ENCODE peak calls at places on chromosomes 5 and 9, in nine cellular contexts. One of them, this sample, is unnamed. For H3K9me3, the result is how much of the 10 kb centered on the place peaks cover.

GRCh38 chr9:76459691-76460635 is 981 bp downstream of the GCNT1 start:
- DNase-seq in PC-3: peak
- DNase-seq in HCT116: peak
- DNase-seq in endothelial cell of umbilical vein: peak
- DNase-seq in A673: peak
- DNase-seq in mammary epithelial cell: peak
- DNase-seq in neural progenitor cell: peak
- DNase-seq in astrocyte: peak
- DNase-seq in K562: peak
- DNase-seq in this sample: peak

GRCh38 chr9:36486454-36486932 is 86.2 kb upstream of the MELK start:
- DNase-seq in astrocyte: no peak
- DNase-seq in mammary epithelial cell: peak
- DNase-seq in endothelial cell of umbilical vein: peak
- DNase-seq in A673: peak
- DNase-seq in neural progenitor cell: peak
- DNase-seq in HCT116: no peak
- DNase-seq in K562: peak
- DNase-seq in PC-3: no peak
- DNase-seq in this sample: no peak

GRCh38 chr5:167294861-167295685 is 996.4 kb upstream of the WWC1 start:
- DNase-seq in HCT116: peak
- DNase-seq in endothelial cell of umbilical vein: peak
- DNase-seq in A673: peak
- DNase-seq in mammary epithelial cell: peak
- DNase-seq in PC-3: peak
- DNase-seq in astrocyte: peak
- DNase-seq in neural progenitor cell: no peak
- DNase-seq in K562: no peak
- DNase-seq in this sample: peak

GRCh38 chr5:7904170-7904569 is 35.2 kb downstream of the MTRR start:
- DNase-seq in K562: no peak
- DNase-seq in PC-3: peak
- DNase-seq in endothelial cell of umbilical vein: peak
- DNase-seq in mammary epithelial cell: peak
- DNase-seq in astrocyte: peak
- DNase-seq in HCT116: no peak
- DNase-seq in A673: peak
- DNase-seq in neural progenitor cell: no peak
- DNase-seq in this sample: peak

GRCh38 chr9:84754461-84754860 is 84.9 kb downstream of the NTRK2 start:
- DNase-seq in neural progenitor cell: no peak
- DNase-seq in A673: no peak
- DNase-seq in astrocyte: peak
- DNase-seq in HCT116: no peak
- DNase-seq in PC-3: no peak
- DNase-seq in endothelial cell of umbilical vein: no peak
- DNase-seq in K562: no peak
- DNase-seq in mammary epithelial cell: no peak
- DNase-seq in this sample: peak

GRCh38 chr9:98074119-98074990 is 17.8 kb downstream of the NANS start:
- DNase-seq in HCT116: no peak
- DNase-seq in neural progenitor cell: peak
- DNase-seq in PC-3: peak
- DNase-seq in astrocyte: no peak
- DNase-seq in mammary epithelial cell: peak
- DNase-seq in endothelial cell of umbilical vein: peak
- DNase-seq in A673: peak
- DNase-seq in K562: peak
- DNase-seq in this sample: peak

GRCh38 chr9:136867917-136868316 is 1.8 kb upstream of the EDF1 start:
- DNase-seq in K562: no peak
- DNase-seq in mammary epithelial cell: no peak
- DNase-seq in astrocyte: no peak
- DNase-seq in neural progenitor cell: no peak
- DNase-seq in HCT116: no peak
- DNase-seq in PC-3: no peak
- DNase-seq in endothelial cell of umbilical vein: no peak
- DNase-seq in A673: no peak
- DNase-seq in this sample: no peak

GRCh38 chr9:99176527-99177013 is 45.2 kb downstream of the ALG2 start:
- DNase-seq in HCT116: no peak
- DNase-seq in endothelial cell of umbilical vein: no peak
- DNase-seq in astrocyte: no peak
- DNase-seq in neural progenitor cell: no peak
- DNase-seq in A673: no peak
- DNase-seq in mammary epithelial cell: no peak
- DNase-seq in K562: no peak
- DNase-seq in PC-3: no peak
- DNase-seq in this sample: no peak

GRCh38 chr5:60262576-60263295 is 369.2 kb upstream of the PDE4D start:
- DNase-seq in neural progenitor cell: peak
- DNase-seq in A673: no peak
- DNase-seq in PC-3: no peak
- DNase-seq in mammary epithelial cell: no peak
- DNase-seq in K562: no peak
- DNase-seq in astrocyte: no peak
- DNase-seq in endothelial cell of umbilical vein: no peak
- DNase-seq in HCT116: no peak
- DNase-seq in this sample: no peak

GRCh38 chr5:99083197-99083596 is 154.4 kb upstream of the CHD1 start:
- DNase-seq in mammary epithelial cell: no peak
- DNase-seq in endothelial cell of umbilical vein: no peak
- DNase-seq in K562: no peak
- DNase-seq in A673: no peak
- DNase-seq in HCT116: no peak
- DNase-seq in neural progenitor cell: peak
- DNase-seq in PC-3: no peak
- DNase-seq in astrocyte: no peak
- DNase-seq in this sample: no peak

DNA sequence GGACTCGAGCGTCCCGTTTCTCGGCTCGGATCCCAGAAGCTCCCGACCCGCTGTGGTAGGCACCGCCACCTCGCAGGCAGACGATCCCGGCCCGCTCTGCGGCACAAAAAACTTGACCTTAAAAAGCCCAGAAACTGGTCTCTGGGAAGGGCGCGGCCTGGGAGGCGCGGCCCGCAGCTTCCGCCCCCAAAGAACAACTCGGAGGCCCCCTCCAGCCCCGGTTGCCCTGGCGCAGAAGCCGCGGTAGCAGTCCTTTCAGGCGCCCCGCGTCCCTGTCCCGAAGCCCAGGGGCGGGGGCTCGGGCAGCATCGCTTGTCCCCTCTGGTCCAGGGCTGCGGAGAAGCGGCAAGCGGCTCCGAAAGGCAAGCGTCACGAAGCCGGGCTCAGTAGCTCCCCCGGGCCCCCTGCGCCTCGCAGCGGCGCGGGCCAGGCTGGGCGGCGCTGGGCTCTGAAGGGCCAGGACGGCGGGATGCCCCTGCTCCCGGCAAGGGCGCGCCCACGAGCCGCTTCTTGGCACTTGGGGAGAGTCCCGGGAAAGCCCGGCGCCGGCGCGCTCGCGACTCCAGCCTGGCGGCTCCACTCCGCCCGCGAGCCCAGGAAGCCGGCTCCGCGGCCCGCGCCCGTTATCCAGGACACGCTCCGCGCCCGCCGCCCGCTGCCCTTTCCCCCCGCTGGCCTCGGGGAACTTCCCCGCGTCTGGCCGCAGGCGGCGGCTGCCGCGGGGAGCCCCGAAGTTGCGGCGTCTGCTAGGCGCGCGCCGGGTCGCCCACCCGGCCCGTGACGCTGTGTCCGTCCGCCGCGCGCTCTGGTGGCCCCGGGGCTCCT is at the start of gene GCNT4:
- DNase-seq in A673: peak
- DNase-seq in PC-3: peak
- DNase-seq in endothelial cell of umbilical vein: peak
- DNase-seq in mammary epithelial cell: peak
- DNase-seq in K562: no peak
- DNase-seq in astrocyte: peak
- DNase-seq in HCT116: no peak
- DNase-seq in neural progenitor cell: peak
- DNase-seq in this sample: peak
- TF ChIP-seq EZH2 in A673: no peak
- TF ChIP-seq EZH2 in PC-3: no peak
- TF ChIP-seq EZH2 in endothelial cell of umbilical vein: no peak
- TF ChIP-seq EZH2 in mammary epithelial cell: no peak
- TF ChIP-seq EZH2 in K562: no peak
- TF ChIP-seq EZH2 in astrocyte: no peak
- TF ChIP-seq EZH2 in HCT116: no peak
- TF ChIP-seq EZH2 in neural progenitor cell: peak
- TF ChIP-seq EZH2 in this sample: no peak

GRCh38 chr5:1973391-1974013 is 90.8 kb upstream of the IRX4 start:
- DNase-seq in mammary epithelial cell: peak
- DNase-seq in astrocyte: no peak
- DNase-seq in neural progenitor cell: peak
- DNase-seq in endothelial cell of umbilical vein: no peak
- DNase-seq in HCT116: peak
- DNase-seq in A673: no peak
- DNase-seq in K562: no peak
- DNase-seq in PC-3: no peak
- DNase-seq in this sample: no peak
- H3K27ac ChIP-seq in mammary epithelial cell: peak
- H3K27ac ChIP-seq in astrocyte: no peak
- H3K27ac ChIP-seq in neural progenitor cell: no peak
- H3K27ac ChIP-seq in endothelial cell of umbilical vein: no peak
- H3K27ac ChIP-seq in HCT116: no peak
- H3K27ac ChIP-seq in A673: no peak
- H3K27ac ChIP-seq in K562: no peak
- H3K27ac ChIP-seq in PC-3: no peak
- H3K27ac ChIP-seq in this sample: no peak

DNA sequence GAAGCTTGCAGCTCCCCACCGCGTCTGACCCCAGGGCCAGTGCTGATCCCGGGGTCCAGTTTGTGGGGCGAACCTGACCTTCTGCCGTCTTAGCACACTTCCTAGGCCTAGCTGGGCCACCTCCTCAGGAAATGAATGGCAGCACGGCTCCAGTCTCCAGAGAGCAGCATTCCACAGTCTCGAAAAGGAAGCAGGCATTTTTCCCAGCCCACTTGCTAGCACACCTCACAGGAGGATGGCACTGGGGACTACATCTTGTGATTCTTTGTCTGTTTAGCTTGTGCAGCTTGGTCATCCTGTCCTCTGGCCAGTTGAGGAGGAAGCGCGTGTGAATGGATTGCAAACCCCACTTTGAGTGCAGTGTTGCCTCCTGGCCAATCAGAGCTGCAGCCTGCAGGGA is 308.0 kb upstream of the IRX2 start:
- DNase-seq in HCT116: no peak
- DNase-seq in neural progenitor cell: no peak
- DNase-seq in PC-3: no peak
- DNase-seq in astrocyte: no peak
- DNase-seq in mammary epithelial cell: no peak
- DNase-seq in K562: no peak
- DNase-seq in endothelial cell of umbilical vein: no peak
- DNase-seq in A673: no peak
- DNase-seq in this sample: no peak
- H3K9me3 ChIP-seq in HCT116: under half
- H3K9me3 ChIP-seq in neural progenitor cell: under half
- H3K9me3 ChIP-seq in PC-3: under half
- H3K9me3 ChIP-seq in astrocyte: under half
- H3K9me3 ChIP-seq in mammary epithelial cell: under half
- H3K9me3 ChIP-seq in K562: under half
- H3K9me3 ChIP-seq in endothelial cell of umbilical vein: under half
- H3K9me3 ChIP-seq in A673: under half
- H3K9me3 ChIP-seq in this sample: under half

GRCh38 chr9:16848189-16848588 is 22.3 kb downstream of the BNC2 start:
- DNase-seq in mammary epithelial cell: no peak
- DNase-seq in astrocyte: no peak
- DNase-seq in endothelial cell of umbilical vein: no peak
- DNase-seq in PC-3: no peak
- DNase-seq in K562: no peak
- DNase-seq in neural progenitor cell: peak
- DNase-seq in A673: no peak
- DNase-seq in HCT116: no peak
- DNase-seq in this sample: no peak

GRCh38 chr9:16846986-16847385 is 23.5 kb downstream of the BNC2 start:
- DNase-seq in astrocyte: no peak
- DNase-seq in HCT116: no peak
- DNase-seq in mammary epithelial cell: no peak
- DNase-seq in A673: no peak
- DNase-seq in endothelial cell of umbilical vein: no peak
- DNase-seq in neural progenitor cell: no peak
- DNase-seq in PC-3: no peak
- DNase-seq in K562: no peak
- DNase-seq in this sample: no peak
- TF ChIP-seq EZH2 in astrocyte: no peak
- TF ChIP-seq EZH2 in HCT116: no peak
- TF ChIP-seq EZH2 in mammary epithelial cell: no peak
- TF ChIP-seq EZH2 in A673: no peak
- TF ChIP-seq EZH2 in endothelial cell of umbilical vein: no peak
- TF ChIP-seq EZH2 in neural progenitor cell: no peak
- TF ChIP-seq EZH2 in PC-3: no peak
- TF ChIP-seq EZH2 in K562: no peak
- TF ChIP-seq EZH2 in this sample: no peak

DNA sequence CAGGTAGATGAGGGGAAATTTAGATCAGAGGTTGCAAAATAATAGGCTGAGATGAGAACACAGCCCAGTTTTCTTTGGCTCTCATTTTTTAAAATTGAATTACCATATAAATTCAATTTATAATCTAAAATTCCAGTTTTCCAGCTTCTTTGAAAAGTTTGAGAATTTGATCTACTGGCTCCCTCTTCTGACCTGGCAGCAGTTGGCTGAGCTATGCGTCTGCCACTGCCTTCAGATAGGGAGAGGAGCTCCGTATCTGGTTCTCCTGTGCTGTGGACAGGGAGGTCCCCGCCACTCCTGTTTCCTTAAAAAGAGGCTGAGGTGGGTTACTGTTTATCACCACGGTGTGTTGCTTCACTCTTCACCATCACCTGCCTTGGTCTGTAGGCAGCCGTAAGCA is 103.7 kb downstream of the ARHGAP26 start:
- DNase-seq in astrocyte: no peak
- DNase-seq in PC-3: no peak
- DNase-seq in A673: no peak
- DNase-seq in neural progenitor cell: no peak
- DNase-seq in mammary epithelial cell: no peak
- DNase-seq in HCT116: no peak
- DNase-seq in K562: no peak
- DNase-seq in endothelial cell of umbilical vein: no peak
- DNase-seq in this sample: no peak
- H3K27ac ChIP-seq in astrocyte: no peak
- H3K27ac ChIP-seq in PC-3: peak
- H3K27ac ChIP-seq in A673: no peak
- H3K27ac ChIP-seq in neural progenitor cell: no peak
- H3K27ac ChIP-seq in mammary epithelial cell: no peak
- H3K27ac ChIP-seq in HCT116: no peak
- H3K27ac ChIP-seq in K562: no peak
- H3K27ac ChIP-seq in endothelial cell of umbilical vein: peak
- H3K27ac ChIP-seq in this sample: no peak

This sample was measured in fibroblast of lung.